ENCODE peak calls at places on chromosome 3, in ten cellular contexts. C is activated CD4-positive, alpha-beta T cell treated with anti-CD3 and anti-CD28 coated beads, Interleukin-2, amount 50 U/mL, for 1 hour; Q is stimulated activated effector memory CD8-positive, alpha-beta T cell treated with anti-CD3 and anti-CD28 coated beads, Interleukin-12 subunit alpha, Interleukin-12 subunit beta, amount 100 ng/mL, for 72 hours; S is cortex of kidney; Y is AG04450; A is right cardiac atrium; L is NCI-H774; B is Calu3; I is colonic mucosa; N is sciatic nerve. Z is an unnamed sample.

GRCh38 chr3:133663569-133664313 is 2.0 kb upstream of the TOPBP1 start:
- DNase-seq in B (peak; percentile 52), S (no peak), I (peak; percentile 37), Q (peak; percentile 5), Y (no peak), A (no peak), C (no peak), N (no peak), L (peak; percentile 40), Z (peak; percentile 79)

GRCh38 chr3:35649405-35649804 is 10.1 kb downstream of the ARPP21 start:
- DNase-seq in Y (no peak), I (no peak), Q (no peak), A (no peak), C (no peak), B (no peak), S (no peak), L (no peak), N (no peak), Z (no peak)

GRCh38 chr3:106824856-106825255 is 552.4 kb upstream of the CCDC54 start:
- DNase-seq in Q (no peak), S (no peak), L (no peak), C (no peak), Y (peak; percentile 8), I (no peak), N (no peak), B (peak; percentile 12), A (no peak), Z (no peak)

GRCh38 chr3:78969483-78969882 is 798.3 kb downstream of the ROBO1 start:
- DNase-seq in C (no peak), Y (peak; percentile 18), I (no peak), L (no peak), N (no peak), Q (no peak), A (no peak), B (no peak), S (no peak), Z (no peak)

GRCh38 chr3:67706934-67707333 is 52.5 kb upstream of the SUCLG2 start:
- DNase-seq in Y (no peak), C (no peak), B (no peak), Q (no peak), N (no peak), S (no peak), A (no peak), I (no peak), L (no peak), Z (no peak)

GRCh38 chr3:13934813-13935212 is 54.9 kb upstream of the WNT7A start:
- DNase-seq in S (no peak), A (no peak), B (no peak), C (no peak), L (no peak), Y (no peak), N (no peak), Q (no peak), I (no peak), Z (no peak)

GRCh38 chr3:127170794-127171193 is 22.1 kb upstream of the PRR23E start:
- DNase-seq in C (no peak), S (no peak), L (peak; percentile 63), Y (no peak), Q (no peak), I (no peak), B (peak; percentile 43), A (no peak), N (no peak), Z (peak; percentile 88)

GRCh38 chr3:175729466-175729865 is 870.3 kb downstream of the NAALADL2 start:
- DNase-seq in Q (no peak), L (no peak), B (no peak), C (no peak), I (no peak), A (no peak), S (no peak), Y (no peak), N (no peak), Z (no peak)

GRCh38 chr3:51538459-51539290 is at the start of gene RAD54L2:
- DNase-seq in B (peak; percentile 90), N (peak; percentile 87), C (peak; percentile 75), A (peak; percentile 93), I (peak; percentile 81), Y (peak; percentile 59), S (peak; percentile 18), L (peak; percentile 43), Q (peak; percentile 76), Z (peak; percentile 41)

GRCh38 chr3:181794036-181794790 is 82.5 kb downstream of the SOX2 start:
- DNase-seq in N (no peak), L (no peak), B (no peak), A (no peak), I (no peak), C (no peak), Y (no peak), S (no peak), Q (no peak), Z (no peak)